ENCODE peak calls at places on chromosome 13, in ten cellular contexts. S, T, B, N, L, W, P, E, O and M are unnamed samples.

GRCh38 chr13:81116461-81117282 is 775.7 kb upstream of the SPRY2 start:
- DNase-seq in N (no peak), B (no peak), O (no peak), L (no peak), P (no peak), S (no peak), T (no peak), W (no peak), E (no peak), M (no peak)

GRCh38 chr13:113064534-113065405 is 40.8 kb upstream of the F7 start:
- DNase-seq in W (peak; percentile 35), L (no peak), B (no peak), T (no peak), N (no peak), S (peak; percentile 58), E (peak; percentile 79), P (peak; percentile 52), O (no peak), M (no peak)

GRCh38 chr13:60679928-60680693 is 283.1 kb downstream of the TDRD3 start:
- DNase-seq in E (peak; percentile 2), P (no peak), L (no peak), T (no peak), N (no peak), S (peak; percentile 3), O (no peak), B (no peak), W (no peak), M (no peak)

GRCh38 chr13:37715606-37716015 is 117.0 kb upstream of the POSTN start:
- DNase-seq in B (peak; percentile 63), N (no peak), P (no peak), W (peak; percentile 98), T (no peak), O (no peak), E (peak; percentile 94), L (no peak), S (peak; percentile 71), M (peak; percentile 46)

GRCh38 chr13:108332791-108333190 is 63.3 kb downstream of the TNFSF13B start:
- DNase-seq in S (no peak), T (no peak), W (no peak), N (no peak), E (no peak), O (no peak), B (no peak), P (no peak), L (no peak), M (no peak)

GRCh38 chr13:79456051-79456450 is 24.9 kb upstream of the NDFIP2 start:
- DNase-seq in S (no peak), T (no peak), L (no peak), E (peak; percentile 43), N (no peak), P (no peak), O (no peak), B (no peak), W (no peak), M (no peak)

GRCh38 chr13:87736849-87737400 is 65.8 kb downstream of the SLITRK5 start:
- DNase-seq in P (no peak), E (no peak), T (no peak), W (no peak), S (no peak), N (no peak), L (no peak), O (no peak), B (peak; percentile 11), M (no peak)

GRCh38 chr13:92315265-92315664 is 911.3 kb upstream of the GPC6 start:
- DNase-seq in W (no peak), E (no peak), N (no peak), T (no peak), P (no peak), S (no peak), B (no peak), L (no peak), O (no peak), M (no peak)

GRCh38 chr13:98567140-98567539 is 9.8 kb downstream of the STK24 start:
- DNase-seq in B (no peak), T (no peak), O (no peak), E (no peak), S (no peak), W (no peak), N (no peak), L (no peak), P (no peak), M (no peak)

GRCh38 chr13:100751826-100752225 is 77.2 kb upstream of the TMTC4 start:
- DNase-seq in N (no peak), S (no peak), O (no peak), T (no peak), B (no peak), W (no peak), P (no peak), E (no peak), L (no peak), M (no peak)

GRCh38 chr13:42354246-42355117 is 82.5 kb downstream of the AKAP11 start:
- DNase-seq in O (no peak), L (no peak), T (no peak), P (no peak), E (peak; percentile 73), N (no peak), S (peak; percentile 97), W (peak; percentile 79), B (peak; percentile 66), M (no peak)

GRCh38 chr13:24746618-24747247 is 17.2 kb upstream of the RNF17 start:
- DNase-seq in N (no peak), W (no peak), L (no peak), E (no peak), O (no peak), B (peak; percentile 19), T (no peak), S (peak; percentile 5), P (no peak), M (peak; percentile 23)
- TF ChIP-seq CTCF in N (no peak), W (peak; percentile 43), L (no peak), E (peak; percentile 7), O (no peak), B (peak; percentile 15), T (no peak), S (no peak), P (no peak), M (no peak)

GRCh38 chr13:75637101-75637774 is 1.1 kb downstream of the LMO7 start:
- DNase-seq in T (no peak), L (no peak), E (no peak), P (no peak), B (no peak), N (no peak), O (no peak), S (peak; percentile 36), W (no peak), M (no peak)
- H3K4me3 ChIP-seq in T (peak overlapping the region; percentile 80), L (peak overlapping the region; percentile 83), E (peak overlapping the region; percentile 85), P (peak overlapping the region; percentile 88), B (peak overlapping the region; percentile 60), N (peak overlapping the region; percentile 58), O (peak overlapping the region; percentile 70), S (peak overlapping the region; percentile 94), W (peak overlapping the region; percentile 96), M (peak overlapping the region; percentile 94)

GRCh38 chr13:110444226-110444653 is 117.3 kb downstream of the RAB20 start:
- DNase-seq in P (no peak), O (no peak), S (peak; percentile 68), W (peak; percentile 67), T (no peak), E (peak; percentile 45), L (no peak), N (no peak), B (peak; percentile 29), M (peak; percentile 49)
- TF ChIP-seq CTCF in P (no peak), O (no peak), S (peak; percentile 45), W (peak; percentile 61), T (peak; percentile 17), E (peak; percentile 21), L (no peak), N (peak; percentile 55), B (peak; percentile 30), M (peak; percentile 11)

DNA sequence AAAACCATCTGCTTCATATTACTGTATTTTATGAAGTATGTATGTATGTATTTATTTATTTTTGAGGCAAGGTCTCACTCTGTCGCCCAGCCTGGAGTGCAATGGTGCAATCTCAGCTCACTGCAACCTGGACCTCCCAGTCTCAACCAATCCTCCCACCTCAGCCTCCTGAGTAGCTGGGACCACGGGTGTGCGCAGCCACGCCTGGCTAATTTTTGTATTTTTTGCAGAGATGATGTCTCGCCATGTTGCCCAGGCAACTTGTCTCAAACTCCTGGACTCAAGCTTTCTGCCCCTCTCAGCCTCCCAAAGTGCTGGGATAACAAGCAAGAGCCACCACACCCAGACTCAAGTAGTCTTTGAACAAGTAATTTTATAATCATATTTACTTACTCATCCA is 5.5 kb downstream of the KATNAL1 start:
- DNase-seq in O (no peak), B (no peak), W (peak; percentile 32), L (no peak), P (no peak), N (no peak), T (no peak), E (no peak), S (no peak), M (no peak)
- H3K4me3 ChIP-seq in O (no peak overlapping the region), B (no peak overlapping the region), W (no peak overlapping the region), L (no peak overlapping the region), P (no peak overlapping the region), N (no peak overlapping the region), T (no peak overlapping the region), E (no peak overlapping the region), S (no peak overlapping the region), M (no peak overlapping the region)